ENCODE peak calls at places on chromosomes 4 and X, in eight cellular contexts. One of them, this sample, is unnamed.

GRCh38 chrX:47285762-47286320 is 53.0 kb downstream of the USP11 start:
- DNase-seq in ovary: no peak
- DNase-seq in stomach: no peak
- DNase-seq in IMR-90: peak
- DNase-seq in GM12891: no peak
- DNase-seq in Peyer's patch: no peak
- DNase-seq in sigmoid colon: no peak
- DNase-seq in testis: no peak
- DNase-seq in this sample: no peak

GRCh38 chr4:158710814-158711213 is 12.4 kb downstream of the PPID start:
- DNase-seq in ovary: no peak
- DNase-seq in Peyer's patch: no peak
- DNase-seq in stomach: no peak
- DNase-seq in sigmoid colon: no peak
- DNase-seq in testis: no peak
- DNase-seq in GM12891: no peak
- DNase-seq in IMR-90: peak
- DNase-seq in this sample: no peak

GRCh38 chr4:156553659-156554058 is 417.9 kb downstream of the PDGFC start:
- DNase-seq in GM12891: no peak
- DNase-seq in ovary: no peak
- DNase-seq in Peyer's patch: no peak
- DNase-seq in sigmoid colon: no peak
- DNase-seq in IMR-90: no peak
- DNase-seq in testis: no peak
- DNase-seq in stomach: no peak
- DNase-seq in this sample: no peak

GRCh38 chrX:118679290-118679689 is 48.1 kb upstream of the IL13RA1 start:
- DNase-seq in sigmoid colon: no peak
- DNase-seq in Peyer's patch: no peak
- DNase-seq in IMR-90: no peak
- DNase-seq in GM12891: no peak
- DNase-seq in ovary: no peak
- DNase-seq in testis: no peak
- DNase-seq in stomach: no peak
- DNase-seq in this sample: no peak

GRCh38 chr4:159497961-159498360 is 395.1 kb downstream of the RAPGEF2 start:
- DNase-seq in sigmoid colon: no peak
- DNase-seq in GM12891: no peak
- DNase-seq in Peyer's patch: no peak
- DNase-seq in testis: no peak
- DNase-seq in stomach: no peak
- DNase-seq in IMR-90: no peak
- DNase-seq in ovary: no peak
- DNase-seq in this sample: no peak

GRCh38 chr4:26088433-26088928 is 174.5 kb downstream of the SMIM20 start:
- DNase-seq in sigmoid colon: no peak
- DNase-seq in GM12891: no peak
- DNase-seq in testis: no peak
- DNase-seq in IMR-90: peak
- DNase-seq in ovary: no peak
- DNase-seq in stomach: no peak
- DNase-seq in Peyer's patch: no peak
- DNase-seq in this sample: no peak

GRCh38 chrX:123835661-123836371 is 24.0 kb upstream of the XIAP start:
- DNase-seq in IMR-90: peak
- DNase-seq in testis: no peak
- DNase-seq in GM12891: no peak
- DNase-seq in Peyer's patch: no peak
- DNase-seq in stomach: no peak
- DNase-seq in ovary: no peak
- DNase-seq in sigmoid colon: no peak
- DNase-seq in this sample: no peak

GRCh38 chr4:153465922-153466636 is at the start of gene TMEM131L:
- DNase-seq in ovary: peak
- DNase-seq in IMR-90: peak
- DNase-seq in stomach: peak
- DNase-seq in testis: peak
- DNase-seq in sigmoid colon: peak
- DNase-seq in GM12891: peak
- DNase-seq in Peyer's patch: peak
- DNase-seq in this sample: peak

GRCh38 chr4:609400-610050 is 15.8 kb upstream of the PDE6B start:
- DNase-seq in sigmoid colon: no peak
- DNase-seq in Peyer's patch: no peak
- DNase-seq in ovary: no peak
- DNase-seq in IMR-90: no peak
- DNase-seq in stomach: no peak
- DNase-seq in GM12891: no peak
- DNase-seq in testis: no peak
- DNase-seq in this sample: no peak

DNA sequence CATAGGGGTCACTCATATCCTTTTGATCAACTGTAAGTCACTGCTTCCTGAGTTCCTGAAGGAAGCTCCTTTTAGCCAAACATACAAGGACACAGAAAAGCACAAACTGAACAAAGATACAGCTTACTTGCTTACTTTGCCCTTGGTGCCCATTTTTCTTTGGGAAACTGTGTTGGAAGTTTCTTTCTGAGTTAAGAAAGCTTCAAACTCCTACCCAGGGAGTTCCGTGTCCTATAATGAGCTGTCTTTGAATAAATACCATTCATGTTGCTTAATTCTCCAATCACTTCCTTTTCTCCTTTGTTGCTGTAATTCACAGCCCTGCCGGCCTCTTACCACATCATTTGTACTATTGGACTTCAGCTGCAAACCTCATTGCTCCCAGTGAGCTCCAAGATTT is at the start of gene ADH4:
- DNase-seq in ovary: no peak
- DNase-seq in GM12891: no peak
- DNase-seq in Peyer's patch: no peak
- DNase-seq in sigmoid colon: no peak
- DNase-seq in stomach: no peak
- DNase-seq in IMR-90: peak
- DNase-seq in testis: no peak
- DNase-seq in this sample: no peak
- TF ChIP-seq POLR2A in ovary: no peak
- TF ChIP-seq POLR2A in GM12891: no peak
- TF ChIP-seq POLR2A in Peyer's patch: peak
- TF ChIP-seq POLR2A in sigmoid colon: no peak
- TF ChIP-seq POLR2A in stomach: no peak
- TF ChIP-seq POLR2A in IMR-90: no peak
- TF ChIP-seq POLR2A in testis: no peak
- TF ChIP-seq POLR2A in this sample: no peak

GRCh38 chr4:77854431-77855111 is 8.1 kb upstream of the MRPL1 start:
- DNase-seq in GM12891: no peak
- DNase-seq in stomach: no peak
- DNase-seq in sigmoid colon: no peak
- DNase-seq in IMR-90: no peak
- DNase-seq in Peyer's patch: no peak
- DNase-seq in ovary: no peak
- DNase-seq in testis: no peak
- DNase-seq in this sample: no peak
- TF ChIP-seq POLR2A in GM12891: no peak
- TF ChIP-seq POLR2A in stomach: no peak
- TF ChIP-seq POLR2A in sigmoid colon: no peak
- TF ChIP-seq POLR2A in IMR-90: no peak
- TF ChIP-seq POLR2A in Peyer's patch: no peak
- TF ChIP-seq POLR2A in ovary: no peak
- TF ChIP-seq POLR2A in testis: no peak
- TF ChIP-seq POLR2A in this sample: no peak

GRCh38 chrX:132216283-132216682 is 3.0 kb downstream of the RAP2C start:
- DNase-seq in Peyer's patch: no peak
- DNase-seq in sigmoid colon: no peak
- DNase-seq in ovary: no peak
- DNase-seq in testis: no peak
- DNase-seq in IMR-90: no peak
- DNase-seq in GM12891: no peak
- DNase-seq in stomach: no peak
- DNase-seq in this sample: no peak

GRCh38 chrX:132219343-132219768 is at the start of gene RAP2C:
- DNase-seq in ovary: peak
- DNase-seq in stomach: peak
- DNase-seq in Peyer's patch: peak
- DNase-seq in testis: peak
- DNase-seq in IMR-90: peak
- DNase-seq in sigmoid colon: peak
- DNase-seq in GM12891: peak
- DNase-seq in this sample: peak

GRCh38 chrX:132216806-132217202 is 2.4 kb downstream of the RAP2C start:
- DNase-seq in sigmoid colon: no peak
- DNase-seq in Peyer's patch: no peak
- DNase-seq in GM12891: no peak
- DNase-seq in stomach: no peak
- DNase-seq in ovary: no peak
- DNase-seq in IMR-90: peak
- DNase-seq in testis: no peak
- DNase-seq in this sample: no peak

GRCh38 chrX:132218100-132218807 is 993 bp downstream of the RAP2C start:
- DNase-seq in IMR-90: peak
- DNase-seq in stomach: peak
- DNase-seq in ovary: peak
- DNase-seq in GM12891: peak
- DNase-seq in sigmoid colon: peak
- DNase-seq in testis: peak
- DNase-seq in Peyer's patch: peak
- DNase-seq in this sample: peak

GRCh38 chrX:132217203-132218073 is 1.8 kb downstream of the RAP2C start:
- DNase-seq in stomach: peak
- DNase-seq in GM12891: peak
- DNase-seq in sigmoid colon: peak
- DNase-seq in ovary: peak
- DNase-seq in Peyer's patch: peak
- DNase-seq in testis: peak
- DNase-seq in IMR-90: peak
- DNase-seq in this sample: peak
- TF ChIP-seq POLR2A in stomach: no peak
- TF ChIP-seq POLR2A in GM12891: peak
- TF ChIP-seq POLR2A in sigmoid colon: no peak
- TF ChIP-seq POLR2A in ovary: no peak
- TF ChIP-seq POLR2A in Peyer's patch: no peak
- TF ChIP-seq POLR2A in testis: no peak
- TF ChIP-seq POLR2A in IMR-90: no peak
- TF ChIP-seq POLR2A in this sample: no peak

GRCh38 chrX:80334583-80334982 is 85.7 kb upstream of the TENT5D start:
- DNase-seq in IMR-90: no peak
- DNase-seq in ovary: no peak
- DNase-seq in GM12891: no peak
- DNase-seq in sigmoid colon: no peak
- DNase-seq in stomach: no peak
- DNase-seq in Peyer's patch: no peak
- DNase-seq in testis: no peak
- DNase-seq in this sample: no peak

GRCh38 chrX:80331285-80331684 is 89.0 kb upstream of the TENT5D start:
- DNase-seq in GM12891: no peak
- DNase-seq in ovary: no peak
- DNase-seq in Peyer's patch: no peak
- DNase-seq in IMR-90: no peak
- DNase-seq in testis: no peak
- DNase-seq in sigmoid colon: no peak
- DNase-seq in stomach: no peak
- DNase-seq in this sample: no peak

DNA sequence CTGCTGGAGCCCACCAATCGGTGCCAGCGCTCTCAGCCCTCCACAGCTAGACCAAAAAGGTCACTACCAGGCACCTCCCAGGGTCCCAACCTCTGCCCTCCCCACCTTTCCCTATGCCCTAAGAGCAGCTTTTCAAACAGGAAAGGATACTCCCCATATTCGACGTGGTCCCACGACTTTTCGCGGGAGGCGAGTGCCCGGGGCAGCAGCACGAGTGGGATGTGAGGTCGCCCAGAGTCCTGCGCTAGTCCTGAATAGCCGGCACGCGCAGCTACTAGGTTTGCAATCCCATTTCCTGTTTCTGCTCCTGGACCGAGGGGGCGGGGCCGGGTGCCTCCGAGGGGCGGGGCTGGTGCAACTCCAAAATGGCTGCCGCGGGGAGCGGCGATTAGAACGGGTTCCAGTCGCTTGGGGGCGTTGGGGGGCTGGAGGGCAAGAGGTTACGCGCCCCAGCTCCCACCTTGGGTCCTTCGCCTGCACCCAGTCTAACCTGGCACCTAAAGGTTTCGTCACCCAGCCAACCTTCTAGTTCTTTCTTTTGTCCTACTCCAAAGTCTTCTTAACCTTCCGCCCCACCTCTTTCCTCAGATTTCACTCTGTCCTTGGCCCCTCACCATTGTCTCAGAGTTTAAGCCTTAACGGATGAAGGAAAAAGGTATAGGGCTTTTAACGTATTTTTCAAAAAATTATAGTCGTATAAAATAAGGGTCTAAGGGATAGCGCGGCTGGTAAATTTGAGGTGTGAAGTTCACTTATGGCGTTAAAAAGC is 85.0 kb upstream of the TENT5D start:
- DNase-seq in stomach: peak
- DNase-seq in testis: peak
- DNase-seq in sigmoid colon: peak
- DNase-seq in GM12891: no peak
- DNase-seq in IMR-90: no peak
- DNase-seq in ovary: peak
- DNase-seq in Peyer's patch: no peak
- DNase-seq in this sample: peak
- TF ChIP-seq POLR2A in stomach: no peak
- TF ChIP-seq POLR2A in testis: no peak
- TF ChIP-seq POLR2A in sigmoid colon: no peak
- TF ChIP-seq POLR2A in GM12891: no peak
- TF ChIP-seq POLR2A in IMR-90: no peak
- TF ChIP-seq POLR2A in ovary: no peak
- TF ChIP-seq POLR2A in Peyer's patch: no peak
- TF ChIP-seq POLR2A in this sample: no peak

GRCh38 chrX:41447897-41448296 is 754 bp downstream of the NYX start:
- DNase-seq in IMR-90: no peak
- DNase-seq in Peyer's patch: no peak
- DNase-seq in ovary: no peak
- DNase-seq in testis: no peak
- DNase-seq in GM12891: no peak
- DNase-seq in sigmoid colon: no peak
- DNase-seq in stomach: no peak
- DNase-seq in this sample: no peak

GRCh38 chrX:41449138-41449537 is 2.0 kb downstream of the NYX start:
- DNase-seq in Peyer's patch: no peak
- DNase-seq in IMR-90: no peak
- DNase-seq in stomach: no peak
- DNase-seq in GM12891: no peak
- DNase-seq in testis: no peak
- DNase-seq in sigmoid colon: no peak
- DNase-seq in ovary: no peak
- DNase-seq in this sample: no peak

GRCh38 chrX:41452972-41453371 is 5.8 kb downstream of the NYX start:
- DNase-seq in Peyer's patch: no peak
- DNase-seq in IMR-90: peak
- DNase-seq in stomach: no peak
- DNase-seq in ovary: no peak
- DNase-seq in testis: no peak
- DNase-seq in GM12891: no peak
- DNase-seq in sigmoid colon: no peak
- DNase-seq in this sample: no peak

GRCh38 chrX:41452565-41452964 is 5.4 kb downstream of the NYX start:
- DNase-seq in stomach: no peak
- DNase-seq in sigmoid colon: no peak
- DNase-seq in GM12891: no peak
- DNase-seq in Peyer's patch: no peak
- DNase-seq in ovary: no peak
- DNase-seq in IMR-90: peak
- DNase-seq in testis: no peak
- DNase-seq in this sample: no peak

GRCh38 chrX:41449615-41450014 is 2.5 kb downstream of the NYX start:
- DNase-seq in Peyer's patch: no peak
- DNase-seq in IMR-90: peak
- DNase-seq in ovary: no peak
- DNase-seq in sigmoid colon: no peak
- DNase-seq in stomach: no peak
- DNase-seq in testis: no peak
- DNase-seq in GM12891: no peak
- DNase-seq in this sample: no peak
- TF ChIP-seq POLR2A in Peyer's patch: no peak
- TF ChIP-seq POLR2A in IMR-90: no peak
- TF ChIP-seq POLR2A in ovary: no peak
- TF ChIP-seq POLR2A in sigmoid colon: no peak
- TF ChIP-seq POLR2A in stomach: no peak
- TF ChIP-seq POLR2A in testis: no peak
- TF ChIP-seq POLR2A in GM12891: no peak
- TF ChIP-seq POLR2A in this sample: no peak